ENCODE peak calls at places on chromosomes 11 and 22, in ten cellular contexts. One of them, this sample, is unnamed.

GRCh38 chr22:47069270-47069669 is 306.8 kb downstream of the TBC1D22A start:
- DNase-seq in Panc1: no peak
- DNase-seq in HepG2: no peak
- DNase-seq in PC-3: no peak
- DNase-seq in ovary: no peak
- DNase-seq in uterus: no peak
- DNase-seq in cardiac muscle cell: no peak
- DNase-seq in body of pancreas: no peak
- DNase-seq in spleen: peak; percentile 10
- DNase-seq in left ventricle myocardium inferior: no peak
- DNase-seq in this sample: no peak

GRCh38 chr11:117189941-117190544 is 9.1 kb upstream of the TAGLN start:
- DNase-seq in Panc1: no peak
- DNase-seq in HepG2: no peak
- DNase-seq in PC-3: no peak
- DNase-seq in ovary: peak; percentile 17
- DNase-seq in uterus: no peak
- DNase-seq in cardiac muscle cell: no peak
- DNase-seq in body of pancreas: peak; percentile 9
- DNase-seq in spleen: peak; percentile 80
- DNase-seq in left ventricle myocardium inferior: no peak
- DNase-seq in this sample: peak; percentile 19

GRCh38 chr11:117328414-117329010 is 858 bp downstream of the CEP164 start:
- DNase-seq in Panc1: no peak
- DNase-seq in HepG2: no peak
- DNase-seq in PC-3: peak; percentile 44
- DNase-seq in ovary: no peak
- DNase-seq in uterus: peak; percentile 54
- DNase-seq in cardiac muscle cell: peak; percentile 64
- DNase-seq in body of pancreas: peak; percentile 39
- DNase-seq in spleen: peak; percentile 60
- DNase-seq in left ventricle myocardium inferior: no peak
- DNase-seq in this sample: peak; percentile 39

GRCh38 chr11:67027483-67027930 is 4.6 kb downstream of the SYT12 start:
- DNase-seq in Panc1: no peak
- DNase-seq in HepG2: no peak
- DNase-seq in PC-3: no peak
- DNase-seq in ovary: no peak
- DNase-seq in uterus: no peak
- DNase-seq in cardiac muscle cell: no peak
- DNase-seq in body of pancreas: no peak
- DNase-seq in spleen: no peak
- DNase-seq in left ventricle myocardium inferior: no peak
- DNase-seq in this sample: no peak

GRCh38 chr11:33182246-33182878 is 21.1 kb upstream of the CSTF3 start:
- DNase-seq in Panc1: no peak
- DNase-seq in HepG2: peak; percentile 15
- DNase-seq in PC-3: no peak
- DNase-seq in ovary: no peak
- DNase-seq in uterus: no peak
- DNase-seq in cardiac muscle cell: no peak
- DNase-seq in body of pancreas: no peak
- DNase-seq in spleen: no peak
- DNase-seq in left ventricle myocardium inferior: no peak
- DNase-seq in this sample: no peak

GRCh38 chr11:17598700-17599459 is 51.8 kb downstream of the OTOG start:
- DNase-seq in Panc1: peak; percentile 55
- DNase-seq in HepG2: peak; percentile 37
- DNase-seq in PC-3: peak; percentile 78
- DNase-seq in ovary: peak; percentile 62
- DNase-seq in uterus: peak; percentile 40
- DNase-seq in cardiac muscle cell: peak; percentile 70
- DNase-seq in body of pancreas: peak; percentile 73
- DNase-seq in spleen: peak; percentile 90
- DNase-seq in left ventricle myocardium inferior: peak; percentile 65
- DNase-seq in this sample: peak; percentile 89

GRCh38 chr22:50560034-50560433 is 2.7 kb downstream of the SYCE3 start:
- DNase-seq in Panc1: no peak
- DNase-seq in HepG2: no peak
- DNase-seq in PC-3: no peak
- DNase-seq in ovary: no peak
- DNase-seq in uterus: no peak
- DNase-seq in cardiac muscle cell: no peak
- DNase-seq in body of pancreas: no peak
- DNase-seq in spleen: no peak
- DNase-seq in left ventricle myocardium inferior: no peak
- DNase-seq in this sample: no peak

GRCh38 chr11:77073328-77074001 is 6.7 kb downstream of the CAPN5 start:
- DNase-seq in Panc1: no peak
- DNase-seq in HepG2: peak; percentile 45
- DNase-seq in PC-3: peak; percentile 75
- DNase-seq in ovary: peak; percentile 92
- DNase-seq in uterus: peak; percentile 96
- DNase-seq in cardiac muscle cell: peak; percentile 96
- DNase-seq in body of pancreas: peak; percentile 62
- DNase-seq in spleen: peak; percentile 78
- DNase-seq in left ventricle myocardium inferior: peak; percentile 83
- DNase-seq in this sample: peak; percentile 66

GRCh38 chr11:20155683-20156279 is 4.5 kb downstream of the DBX1 start:
- DNase-seq in Panc1: no peak
- DNase-seq in HepG2: no peak
- DNase-seq in PC-3: no peak
- DNase-seq in ovary: no peak
- DNase-seq in uterus: no peak
- DNase-seq in cardiac muscle cell: no peak
- DNase-seq in body of pancreas: no peak
- DNase-seq in spleen: no peak
- DNase-seq in left ventricle myocardium inferior: no peak
- DNase-seq in this sample: no peak

DNA sequence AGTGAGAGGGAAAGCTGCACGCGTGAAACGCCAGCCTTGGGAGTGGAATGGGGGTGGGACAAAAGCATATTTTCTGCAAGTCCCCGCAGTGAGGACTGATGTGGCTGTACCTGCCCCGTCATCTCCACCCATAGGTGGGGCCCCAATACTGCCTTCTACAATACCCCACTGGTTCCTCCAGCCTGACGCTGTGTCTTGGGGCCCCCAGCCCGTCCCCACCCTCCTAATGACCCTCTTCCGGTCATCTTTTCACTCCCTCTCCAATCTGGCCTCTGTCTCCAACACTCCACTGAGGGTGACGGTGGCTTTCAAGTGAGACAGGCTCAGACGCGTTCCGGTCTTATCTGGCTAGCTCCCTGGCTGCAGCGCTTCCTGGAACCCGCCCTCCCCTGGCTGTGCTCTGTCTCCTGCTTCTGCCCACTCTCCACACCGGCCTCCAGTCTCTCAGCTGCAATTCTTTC is 104.2 kb downstream of the MICAL3 start:
- DNase-seq in Panc1: no peak
- DNase-seq in HepG2: peak; percentile 70
- DNase-seq in PC-3: no peak
- DNase-seq in ovary: peak; percentile 59
- DNase-seq in uterus: peak; percentile 34
- DNase-seq in cardiac muscle cell: peak; percentile 66
- DNase-seq in body of pancreas: no peak
- DNase-seq in spleen: peak; percentile 81
- DNase-seq in left ventricle myocardium inferior: peak; percentile 76
- DNase-seq in this sample: no peak
- H3K27ac ChIP-seq in Panc1: no peak overlapping the region
- H3K27ac ChIP-seq in HepG2: no peak overlapping the region
- H3K27ac ChIP-seq in PC-3: no peak overlapping the region
- H3K27ac ChIP-seq in ovary: peak overlapping the region; percentile 55
- H3K27ac ChIP-seq in uterus: no peak overlapping the region
- H3K27ac ChIP-seq in cardiac muscle cell: peak overlapping the region; percentile 94
- H3K27ac ChIP-seq in body of pancreas: no peak overlapping the region
- H3K27ac ChIP-seq in spleen: peak overlapping the region; percentile 52
- H3K27ac ChIP-seq in left ventricle myocardium inferior: peak overlapping the region; percentile 95
- H3K27ac ChIP-seq in this sample: no peak overlapping the region

DNA sequence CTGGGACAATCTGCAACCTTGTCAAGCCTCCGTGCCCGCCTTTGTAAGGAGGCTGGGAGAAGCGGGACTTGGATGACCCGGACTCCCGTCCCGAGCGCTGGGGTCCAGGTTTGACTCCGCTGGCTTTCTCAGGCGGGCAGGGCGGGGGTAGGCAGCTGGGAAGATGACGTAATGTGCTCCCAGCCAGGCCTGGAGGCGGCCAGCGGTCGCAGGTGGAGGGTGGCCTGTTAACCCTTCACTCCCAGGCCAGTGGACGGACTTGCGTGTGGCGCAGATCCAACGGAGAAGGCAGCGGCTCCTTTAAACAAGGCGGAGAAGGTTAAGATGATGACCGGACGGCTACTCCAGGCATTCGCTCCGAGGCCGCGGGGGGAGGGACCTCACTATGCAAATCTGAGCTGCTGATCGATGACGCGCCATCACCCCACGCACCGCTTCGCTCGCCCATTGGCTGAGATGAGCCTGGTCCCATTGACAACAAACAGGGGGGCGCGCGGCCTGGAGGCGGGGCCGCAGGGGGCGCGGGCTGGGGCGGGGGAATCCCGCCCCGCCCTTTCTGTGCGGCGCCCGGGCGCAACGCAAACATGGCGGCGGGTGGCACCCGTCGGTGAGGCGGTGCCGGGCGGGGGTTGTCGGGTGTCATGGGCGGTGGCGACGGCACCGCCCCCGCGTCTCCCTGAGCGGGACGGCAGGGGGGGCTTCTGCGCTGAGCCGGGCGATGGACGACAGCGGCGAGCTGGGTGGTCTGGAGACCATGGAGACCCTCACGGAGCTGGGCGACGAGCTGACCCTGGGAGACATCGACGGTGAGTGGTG is at the start of gene SREBF2:
- DNase-seq in Panc1: peak; percentile 95
- DNase-seq in HepG2: peak; percentile 99
- DNase-seq in PC-3: peak; percentile 97
- DNase-seq in ovary: peak; percentile 99
- DNase-seq in uterus: peak; percentile 100
- DNase-seq in cardiac muscle cell: peak; percentile 100
- DNase-seq in body of pancreas: peak; percentile 100
- DNase-seq in spleen: peak; percentile 99
- DNase-seq in left ventricle myocardium inferior: peak; percentile 100
- DNase-seq in this sample: peak; percentile 100
- TF ChIP-seq CTCF in Panc1: no peak
- TF ChIP-seq CTCF in HepG2: peak; percentile 36
- TF ChIP-seq CTCF in PC-3: no peak
- TF ChIP-seq CTCF in ovary: no peak
- TF ChIP-seq CTCF in uterus: no peak
- TF ChIP-seq CTCF in cardiac muscle cell: no peak
- TF ChIP-seq CTCF in body of pancreas: no peak
- TF ChIP-seq CTCF in spleen: no peak
- TF ChIP-seq CTCF in left ventricle myocardium inferior: no peak
- TF ChIP-seq CTCF in this sample: no peak

DNA sequence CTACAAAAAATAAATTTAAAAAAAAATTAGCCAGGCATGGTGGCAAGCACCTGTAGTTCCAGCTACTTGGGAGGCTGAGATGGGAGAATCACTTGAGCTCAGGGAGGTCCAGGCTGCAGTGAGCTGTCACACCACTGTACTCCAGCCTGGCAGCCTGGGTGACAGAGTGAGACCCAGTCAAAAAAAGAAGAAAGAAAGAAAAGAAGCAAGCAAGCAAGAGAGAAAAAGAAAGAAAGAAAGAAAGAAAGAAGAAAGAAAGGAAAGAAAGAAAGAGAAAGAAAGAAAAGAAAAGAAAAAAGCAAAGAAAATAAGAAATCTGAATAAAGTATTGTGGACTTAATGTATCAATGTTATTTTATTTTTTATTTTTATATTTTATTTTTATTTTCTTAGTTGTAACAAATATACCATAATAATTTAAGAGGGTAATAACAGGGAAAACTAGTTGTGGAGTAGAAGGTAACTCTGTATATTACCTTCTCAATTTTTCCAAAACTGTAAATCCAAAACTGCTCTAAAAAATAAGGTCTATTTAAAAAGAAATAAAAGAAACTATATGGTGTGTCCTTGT is 1.1 kb upstream of the ZNF215 start:
- DNase-seq in Panc1: no peak
- DNase-seq in HepG2: no peak
- DNase-seq in PC-3: no peak
- DNase-seq in ovary: no peak
- DNase-seq in uterus: no peak
- DNase-seq in cardiac muscle cell: no peak
- DNase-seq in body of pancreas: no peak
- DNase-seq in spleen: no peak
- DNase-seq in left ventricle myocardium inferior: no peak
- DNase-seq in this sample: no peak
- H3K4me3 ChIP-seq in Panc1: no peak overlapping the region
- H3K4me3 ChIP-seq in HepG2: no peak overlapping the region
- H3K4me3 ChIP-seq in PC-3: no peak overlapping the region
- H3K4me3 ChIP-seq in ovary: no peak overlapping the region
- H3K4me3 ChIP-seq in uterus: no peak overlapping the region
- H3K4me3 ChIP-seq in cardiac muscle cell: no peak overlapping the region
- H3K4me3 ChIP-seq in body of pancreas: no peak overlapping the region
- H3K4me3 ChIP-seq in spleen: no peak overlapping the region
- H3K4me3 ChIP-seq in left ventricle myocardium inferior: no peak overlapping the region
- H3K4me3 ChIP-seq in this sample: no peak overlapping the region

GRCh38 chr22:27515091-27515523 is 286.4 kb downstream of the MN1 start:
- DNase-seq in Panc1: no peak
- DNase-seq in HepG2: no peak
- DNase-seq in PC-3: no peak
- DNase-seq in ovary: no peak
- DNase-seq in uterus: no peak
- DNase-seq in cardiac muscle cell: peak; percentile 39
- DNase-seq in body of pancreas: no peak
- DNase-seq in spleen: no peak
- DNase-seq in left ventricle myocardium inferior: peak; percentile 74
- DNase-seq in this sample: no peak

GRCh38 chr22:27513021-27513420 is 288.5 kb downstream of the MN1 start:
- DNase-seq in Panc1: no peak
- DNase-seq in HepG2: no peak
- DNase-seq in PC-3: no peak
- DNase-seq in ovary: no peak
- DNase-seq in uterus: no peak
- DNase-seq in cardiac muscle cell: no peak
- DNase-seq in body of pancreas: no peak
- DNase-seq in spleen: no peak
- DNase-seq in left ventricle myocardium inferior: no peak
- DNase-seq in this sample: no peak

GRCh38 chr22:27512283-27512761 is 289.2 kb downstream of the MN1 start:
- DNase-seq in Panc1: no peak
- DNase-seq in HepG2: no peak
- DNase-seq in PC-3: peak; percentile 71
- DNase-seq in ovary: peak; percentile 97
- DNase-seq in uterus: peak; percentile 70
- DNase-seq in cardiac muscle cell: peak; percentile 98
- DNase-seq in body of pancreas: peak; percentile 63
- DNase-seq in spleen: no peak
- DNase-seq in left ventricle myocardium inferior: peak; percentile 90
- DNase-seq in this sample: no peak

GRCh38 chr22:27517361-27517760 is 284.2 kb downstream of the MN1 start:
- DNase-seq in Panc1: no peak
- DNase-seq in HepG2: no peak
- DNase-seq in PC-3: no peak
- DNase-seq in ovary: no peak
- DNase-seq in uterus: no peak
- DNase-seq in cardiac muscle cell: no peak
- DNase-seq in body of pancreas: no peak
- DNase-seq in spleen: no peak
- DNase-seq in left ventricle myocardium inferior: no peak
- DNase-seq in this sample: no peak

GRCh38 chr22:27514612-27515011 is 286.9 kb downstream of the MN1 start:
- DNase-seq in Panc1: no peak
- DNase-seq in HepG2: no peak
- DNase-seq in PC-3: no peak
- DNase-seq in ovary: no peak
- DNase-seq in uterus: no peak
- DNase-seq in cardiac muscle cell: no peak
- DNase-seq in body of pancreas: no peak
- DNase-seq in spleen: no peak
- DNase-seq in left ventricle myocardium inferior: no peak
- DNase-seq in this sample: no peak
- H3K27ac ChIP-seq in Panc1: no peak overlapping the region
- H3K27ac ChIP-seq in HepG2: no peak overlapping the region
- H3K27ac ChIP-seq in PC-3: no peak overlapping the region
- H3K27ac ChIP-seq in ovary: peak overlapping the region; percentile 30
- H3K27ac ChIP-seq in uterus: peak overlapping the region; percentile 48
- H3K27ac ChIP-seq in cardiac muscle cell: no peak overlapping the region
- H3K27ac ChIP-seq in body of pancreas: no peak overlapping the region
- H3K27ac ChIP-seq in spleen: no peak overlapping the region
- H3K27ac ChIP-seq in left ventricle myocardium inferior: peak overlapping the region; percentile 76
- H3K27ac ChIP-seq in this sample: no peak overlapping the region

This sample was measured in dorsolateral prefrontal cortex.